ENCODE peak calls at places on chromosomes 12 and 14, in six cellular contexts. M is thoracic aorta, X is progenitor cell of endocrine pancreas, I is foreskin fibroblast, H is RWPE2, L is GM20000. D is an unnamed sample.

GRCh38 chr14:68460541-68460940 is 332.3 kb downstream of the ZFP36L1 start:
- DNase-seq in M (no peak), X (no peak), I (no peak), H (no peak), L (no peak), D (no peak)

GRCh38 chr14:60753264-60754126 is 18.9 kb downstream of the MNAT1 start:
- DNase-seq in M (no peak), X (no peak), I (no peak), H (no peak), L (peak; percentile 74), D (no peak)

GRCh38 chr12:103181366-103182152 is 224.1 kb downstream of the ASCL1 start:
- DNase-seq in M (no peak), X (no peak), I (no peak), H (no peak), L (peak; percentile 59), D (no peak)

GRCh38 chr12:50927766-50928224 is 24.5 kb upstream of the HIGD1C start:
- DNase-seq in M (no peak), X (no peak), I (no peak), H (no peak), L (no peak), D (no peak)

GRCh38 chr14:68790656-68791077 is 2.2 kb downstream of the ZFP36L1 start:
- DNase-seq in M (no peak), X (no peak), I (no peak), H (peak; percentile 20), L (no peak), D (no peak)

GRCh38 chr12:68497702-68498101 is 113.0 kb upstream of the RAP1B start:
- DNase-seq in M (no peak), X (no peak), I (peak; percentile 69), H (no peak), L (no peak), D (no peak)

GRCh38 chr14:66152269-66152668 is 333.9 kb upstream of the CCDC196 start:
- DNase-seq in M (no peak), X (no peak), I (no peak), H (no peak), L (no peak), D (no peak)

GRCh38 chr14:90883782-90884181 is 67.6 kb upstream of the TTC7B start:
- DNase-seq in M (no peak), X (no peak), I (peak; percentile 50), H (no peak), L (no peak), D (no peak)

GRCh38 chr12:25743679-25744078 is 190.6 kb upstream of the LMNTD1 start:
- DNase-seq in M (no peak), X (no peak), I (peak; percentile 21), H (no peak), L (no peak), D (no peak)

GRCh38 chr14:72722201-72722785 is 171.6 kb downstream of the DPF3 start:
- DNase-seq in M (no peak), X (no peak), I (no peak), H (no peak), L (no peak), D (no peak)

GRCh38 chr12:121239335-121239678 is 29.4 kb downstream of the P2RX4 start:
- DNase-seq in M (no peak), X (no peak), I (no peak), H (no peak), L (no peak), D (no peak)

GRCh38 chr14:105488781-105489606 is 2.1 kb upstream of the TEDC1 start:
- DNase-seq in M (no peak), X (no peak), I (no peak), H (no peak), L (no peak), D (no peak)

GRCh38 chr12:130043685-130044421 is 118.4 kb upstream of the FZD10 start:
- DNase-seq in M (no peak), X (no peak), I (no peak), H (no peak), L (no peak), D (no peak)

GRCh38 chr14:20732477-20732876 is 13.2 kb upstream of the EDDM3A start:
- DNase-seq in M (no peak), X (no peak), I (no peak), H (no peak), L (no peak), D (no peak)

GRCh38 chr14:99564256-99564902 is 39.6 kb downstream of the CCDC85C start:
- DNase-seq in M (no peak), X (no peak), I (peak; percentile 72), H (no peak), L (no peak), D (peak; percentile 47)

GRCh38 chr12:18799561-18799960 is 61.6 kb downstream of the CAPZA3 start:
- DNase-seq in M (no peak), X (no peak), I (peak; percentile 14), H (no peak), L (no peak), D (no peak)

GRCh38 chr14:21498540-21499526 is 12.3 kb downstream of the METTL3 start:
- DNase-seq in M (no peak), X (no peak), I (peak; percentile 73), H (no peak), L (peak; percentile 32), D (no peak)

GRCh38 chr14:29548948-29549370 is 378.7 kb downstream of the PRKD1 start:
- DNase-seq in M (no peak), X (no peak), I (peak; percentile 80), H (no peak), L (peak; percentile 33), D (peak; percentile 38)

GRCh38 chr12:4934651-4935050 is 24.9 kb downstream of the KCNA1 start:
- DNase-seq in M (no peak), X (no peak), I (no peak), H (no peak), L (no peak), D (no peak)

GRCh38 chr12:84638811-84639368 is 273.7 kb downstream of the SLC6A15 start:
- DNase-seq in M (no peak), X (no peak), I (peak; percentile 59), H (no peak), L (no peak), D (no peak)

GRCh38 chr14:100410056-100410565 is 87.0 kb downstream of the SLC25A47 start:
- DNase-seq in M (no peak), X (no peak), I (no peak), H (no peak), L (no peak), D (no peak)

GRCh38 chr14:97156705-97157104 is 359.5 kb downstream of the VRK1 start:
- DNase-seq in M (no peak), X (no peak), I (no peak), H (no peak), L (no peak), D (no peak)

GRCh38 chr14:76863724-76864407 is 37.7 kb downstream of the LRRC74A start:
- DNase-seq in M (no peak), X (no peak), I (no peak), H (no peak), L (peak; percentile 55), D (no peak)

GRCh38 chr12:10741836-10742235 is 18.7 kb upstream of the YBX3 start:
- DNase-seq in M (no peak), X (no peak), I (no peak), H (no peak), L (no peak), D (no peak)

GRCh38 chr14:22653012-22653621 is 9.0 kb upstream of the OR6J1 start:
- DNase-seq in M (no peak), X (peak; percentile 51), I (peak; percentile 90), H (no peak), L (peak; percentile 68), D (peak; percentile 42)

GRCh38 chr12:130714091-130714590 is 2.0 kb downstream of the RIMBP2 start:
- DNase-seq in M (no peak), X (no peak), I (no peak), H (no peak), L (no peak), D (no peak)

GRCh38 chr14:105884808-105885281 is 358.5 kb downstream of the TMEM121 start:
- DNase-seq in M (no peak), X (no peak), I (no peak), H (peak; percentile 48), L (no peak), D (no peak)

GRCh38 chr14:36426836-36427235 is 93.2 kb downstream of the NKX2-1 start:
- DNase-seq in M (no peak), X (no peak), I (no peak), H (no peak), L (no peak), D (no peak)

GRCh38 chr12:8078400-8078799 is 3.7 kb upstream of the NECAP1 start:
- DNase-seq in M (no peak), X (no peak), I (peak; percentile 88), H (no peak), L (peak; percentile 21), D (peak; percentile 49)
- TF ChIP-seq CTCF in M (peak; percentile 20), X (peak; percentile 61), I (peak; percentile 54), H (peak; percentile 52), L (no peak), D (peak; percentile 54)

DNA sequence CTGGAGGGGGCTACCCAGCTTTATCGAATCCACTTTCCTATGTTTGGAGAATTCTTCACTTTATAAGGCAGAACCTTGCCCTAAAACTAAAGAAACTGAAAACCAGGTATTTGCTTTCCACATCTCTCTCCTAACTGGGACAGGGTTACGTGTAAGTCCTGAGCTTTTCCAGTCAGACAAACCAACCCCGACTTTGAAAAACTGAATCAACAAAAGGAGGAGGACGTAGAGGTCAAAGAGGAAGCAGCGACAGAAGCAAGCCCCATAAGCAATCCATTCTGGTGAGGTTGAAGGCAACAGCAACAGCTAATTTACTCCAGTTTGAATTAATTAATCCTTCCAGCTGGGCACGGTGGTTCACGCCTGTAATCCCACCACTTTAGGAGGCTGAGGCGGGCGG is 47.2 kb downstream of the LRP6 start:
- DNase-seq in M (no peak), X (no peak), I (no peak), H (no peak), L (no peak), D (no peak)
- TF ChIP-seq CTCF in M (no peak), X (no peak), I (no peak), H (no peak), L (no peak), D (no peak)

DNA sequence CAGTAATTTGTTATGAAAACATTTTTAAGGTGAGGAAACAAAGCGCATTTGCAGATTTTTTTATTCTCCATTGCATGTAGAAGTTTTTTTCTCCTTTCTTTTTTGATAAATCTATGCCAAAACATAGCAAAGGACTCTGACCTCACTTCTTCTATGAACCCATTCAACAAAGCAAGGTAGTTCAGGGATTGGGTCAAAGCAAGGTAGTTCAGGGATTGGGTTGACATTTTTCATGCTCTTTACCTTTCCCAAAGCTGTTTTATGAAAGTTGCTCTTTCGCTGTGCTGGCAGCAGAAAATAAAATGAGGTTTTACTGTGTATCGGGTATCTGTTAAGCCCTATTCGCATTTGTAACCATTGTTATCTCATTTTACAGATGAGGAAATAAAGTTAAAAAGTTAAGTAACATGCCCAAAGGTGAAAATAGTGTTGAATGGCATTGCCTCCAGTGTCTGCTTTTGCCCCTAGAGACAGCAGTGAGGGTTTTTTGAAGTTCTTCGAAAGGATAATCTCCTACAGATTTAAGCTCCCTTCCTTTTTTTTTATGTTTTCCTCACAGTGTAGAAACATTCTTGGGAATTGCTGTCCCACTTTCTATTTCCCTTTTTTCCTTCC is 10.6 kb downstream of the STRAP start:
- DNase-seq in M (no peak), X (no peak), I (peak; percentile 22), H (no peak), L (no peak), D (no peak)
- TF ChIP-seq CTCF in M (no peak), X (no peak), I (no peak), H (no peak), L (no peak), D (no peak)

DNA sequence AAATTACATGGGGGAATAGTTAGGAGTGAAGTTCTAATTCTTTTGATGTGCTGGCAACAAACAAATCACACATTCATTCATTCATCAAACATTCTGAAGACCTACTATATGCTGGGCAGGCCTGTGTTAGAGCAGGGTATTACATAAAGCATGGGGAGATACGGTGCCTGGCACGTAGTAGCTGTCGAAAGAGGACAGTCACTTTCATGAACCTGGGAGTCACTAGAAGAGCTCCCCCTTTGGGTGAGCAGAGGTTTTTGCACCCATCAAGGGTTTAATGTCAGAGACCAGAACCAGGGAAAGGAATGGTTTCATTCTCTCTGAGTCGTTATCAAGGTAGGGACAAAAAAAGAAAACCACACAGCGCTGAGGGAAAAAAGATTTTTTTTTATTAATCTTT is 10.0 kb downstream of the LHX5 start:
- DNase-seq in M (no peak), X (no peak), I (peak; percentile 30), H (no peak), L (peak; percentile 57), D (no peak)
- TF ChIP-seq CTCF in M (no peak), X (peak; percentile 52), I (peak; percentile 46), H (no peak), L (peak; percentile 34), D (peak; percentile 40)

D was measured in AG09319.